ENCODE peak calls at places on chromosome 6, in nine cellular contexts. One of them, this sample, is unnamed.

GRCh38 chr6:16759646-16760535 is 1.4 kb downstream of the ATXN1 start:
- DNase-seq in sigmoid colon: peak; percentile 97
- DNase-seq in BE2C: peak; percentile 80
- DNase-seq in gastrocnemius medialis: peak; percentile 89
- DNase-seq in thoracic aorta: peak; percentile 72
- DNase-seq in psoas muscle: peak; percentile 95
- DNase-seq in CD4-positive, alpha-beta memory T cell: peak; percentile 83
- DNase-seq in transverse colon: peak; percentile 92
- DNase-seq in colonic mucosa: peak; percentile 92
- DNase-seq in this sample: peak; percentile 91

GRCh38 chr6:21808045-21808470 is 214.5 kb downstream of the SOX4 start:
- DNase-seq in sigmoid colon: no peak
- DNase-seq in BE2C: no peak
- DNase-seq in gastrocnemius medialis: no peak
- DNase-seq in thoracic aorta: peak; percentile 8
- DNase-seq in psoas muscle: no peak
- DNase-seq in CD4-positive, alpha-beta memory T cell: no peak
- DNase-seq in transverse colon: no peak
- DNase-seq in colonic mucosa: peak; percentile 18
- DNase-seq in this sample: peak; percentile 51

GRCh38 chr6:140960566-140960965 is 1172.2 kb upstream of the GJE1 start:
- DNase-seq in sigmoid colon: no peak
- DNase-seq in BE2C: no peak
- DNase-seq in gastrocnemius medialis: no peak
- DNase-seq in thoracic aorta: no peak
- DNase-seq in psoas muscle: no peak
- DNase-seq in CD4-positive, alpha-beta memory T cell: no peak
- DNase-seq in transverse colon: no peak
- DNase-seq in colonic mucosa: no peak
- DNase-seq in this sample: no peak

GRCh38 chr6:160995271-160995670 is 3.7 kb downstream of the MAP3K4 start:
- DNase-seq in sigmoid colon: no peak
- DNase-seq in BE2C: no peak
- DNase-seq in gastrocnemius medialis: no peak
- DNase-seq in thoracic aorta: no peak
- DNase-seq in psoas muscle: no peak
- DNase-seq in CD4-positive, alpha-beta memory T cell: no peak
- DNase-seq in transverse colon: no peak
- DNase-seq in colonic mucosa: no peak
- DNase-seq in this sample: no peak

GRCh38 chr6:80214436-80215022 is 108.1 kb downstream of the BCKDHB start:
- DNase-seq in sigmoid colon: no peak
- DNase-seq in BE2C: peak; percentile 55
- DNase-seq in gastrocnemius medialis: no peak
- DNase-seq in thoracic aorta: no peak
- DNase-seq in psoas muscle: no peak
- DNase-seq in CD4-positive, alpha-beta memory T cell: no peak
- DNase-seq in transverse colon: peak; percentile 11
- DNase-seq in colonic mucosa: peak; percentile 30
- DNase-seq in this sample: peak; percentile 89

GRCh38 chr6:50655848-50656453 is 57.4 kb upstream of the TFAP2D start:
- DNase-seq in sigmoid colon: no peak
- DNase-seq in BE2C: peak; percentile 24
- DNase-seq in gastrocnemius medialis: no peak
- DNase-seq in thoracic aorta: no peak
- DNase-seq in psoas muscle: no peak
- DNase-seq in CD4-positive, alpha-beta memory T cell: no peak
- DNase-seq in transverse colon: no peak
- DNase-seq in colonic mucosa: no peak
- DNase-seq in this sample: peak; percentile 27

GRCh38 chr6:132190815-132191175 is 210.5 kb downstream of the MOXD1 start:
- DNase-seq in sigmoid colon: no peak
- DNase-seq in BE2C: no peak
- DNase-seq in gastrocnemius medialis: no peak
- DNase-seq in thoracic aorta: no peak
- DNase-seq in psoas muscle: no peak
- DNase-seq in CD4-positive, alpha-beta memory T cell: no peak
- DNase-seq in transverse colon: no peak
- DNase-seq in colonic mucosa: no peak
- DNase-seq in this sample: peak; percentile 75

GRCh38 chr6:88763160-88763559 is 200.3 kb downstream of the RNGTT start:
- DNase-seq in sigmoid colon: no peak
- DNase-seq in BE2C: no peak
- DNase-seq in gastrocnemius medialis: no peak
- DNase-seq in thoracic aorta: no peak
- DNase-seq in psoas muscle: no peak
- DNase-seq in CD4-positive, alpha-beta memory T cell: no peak
- DNase-seq in transverse colon: no peak
- DNase-seq in colonic mucosa: no peak
- DNase-seq in this sample: peak; percentile 21

GRCh38 chr6:158611039-158611438 is 33.5 kb downstream of the DYNLT1 start:
- DNase-seq in sigmoid colon: no peak
- DNase-seq in BE2C: no peak
- DNase-seq in gastrocnemius medialis: no peak
- DNase-seq in thoracic aorta: no peak
- DNase-seq in psoas muscle: no peak
- DNase-seq in CD4-positive, alpha-beta memory T cell: no peak
- DNase-seq in transverse colon: no peak
- DNase-seq in colonic mucosa: peak; percentile 12
- DNase-seq in this sample: no peak
- H3K36me3 ChIP-seq in sigmoid colon: peaks cover 16% of the 10 kb centered on the region
- H3K36me3 ChIP-seq in BE2C: peaks cover 73% of the 10 kb centered on the region
- H3K36me3 ChIP-seq in gastrocnemius medialis: no peaks in the 10 kb centered on the region
- H3K36me3 ChIP-seq in thoracic aorta: peaks cover 4% of the 10 kb centered on the region
- H3K36me3 ChIP-seq in psoas muscle: peaks cover 14% of the 10 kb centered on the region
- H3K36me3 ChIP-seq in CD4-positive, alpha-beta memory T cell: peaks cover 59% of the 10 kb centered on the region
- H3K36me3 ChIP-seq in transverse colon: peaks cover 46% of the 10 kb centered on the region
- H3K36me3 ChIP-seq in colonic mucosa: peaks cover 12% of the 10 kb centered on the region
- H3K36me3 ChIP-seq in this sample: peaks cover 84% of the 10 kb centered on the region

GRCh38 chr6:52055451-52055850 is 32.0 kb downstream of the PKHD1 start:
- DNase-seq in sigmoid colon: no peak
- DNase-seq in BE2C: no peak
- DNase-seq in gastrocnemius medialis: no peak
- DNase-seq in thoracic aorta: no peak
- DNase-seq in psoas muscle: no peak
- DNase-seq in CD4-positive, alpha-beta memory T cell: no peak
- DNase-seq in transverse colon: no peak
- DNase-seq in colonic mucosa: no peak
- DNase-seq in this sample: no peak
- H3K4me1 ChIP-seq in sigmoid colon: no peaks in the 10 kb centered on the region
- H3K4me1 ChIP-seq in BE2C: no peaks in the 10 kb centered on the region
- H3K4me1 ChIP-seq in gastrocnemius medialis: no peaks in the 10 kb centered on the region
- H3K4me1 ChIP-seq in thoracic aorta: no peaks in the 10 kb centered on the region
- H3K4me1 ChIP-seq in psoas muscle: no peaks in the 10 kb centered on the region
- H3K4me1 ChIP-seq in CD4-positive, alpha-beta memory T cell: no peaks in the 10 kb centered on the region
- H3K4me1 ChIP-seq in transverse colon: no peaks in the 10 kb centered on the region
- H3K4me1 ChIP-seq in colonic mucosa: no peaks in the 10 kb centered on the region
- H3K4me1 ChIP-seq in this sample: no peaks in the 10 kb centered on the region

GRCh38 chr6:41423002-41423401 is 87.6 kb downstream of the NCR2 start:
- DNase-seq in sigmoid colon: no peak
- DNase-seq in BE2C: no peak
- DNase-seq in gastrocnemius medialis: no peak
- DNase-seq in thoracic aorta: no peak
- DNase-seq in psoas muscle: no peak
- DNase-seq in CD4-positive, alpha-beta memory T cell: no peak
- DNase-seq in transverse colon: no peak
- DNase-seq in colonic mucosa: no peak
- DNase-seq in this sample: no peak
- H3K27me3 ChIP-seq in sigmoid colon: no peaks in the 10 kb centered on the region
- H3K27me3 ChIP-seq in BE2C: peaks cover 52% of the 10 kb centered on the region
- H3K27me3 ChIP-seq in gastrocnemius medialis: no peaks in the 10 kb centered on the region
- H3K27me3 ChIP-seq in thoracic aorta: no peaks in the 10 kb centered on the region
- H3K27me3 ChIP-seq in psoas muscle: no peaks in the 10 kb centered on the region
- H3K27me3 ChIP-seq in CD4-positive, alpha-beta memory T cell: peaks cover 8% of the 10 kb centered on the region
- H3K27me3 ChIP-seq in transverse colon: peaks cover 14% of the 10 kb centered on the region
- H3K27me3 ChIP-seq in colonic mucosa: peaks cover 14% of the 10 kb centered on the region
- H3K27me3 ChIP-seq in this sample: peaks cover 67% of the 10 kb centered on the region

GRCh38 chr6:151068761-151069312 is 170.9 kb upstream of the AKAP12 start:
- DNase-seq in sigmoid colon: peak; percentile 27
- DNase-seq in BE2C: no peak
- DNase-seq in gastrocnemius medialis: no peak
- DNase-seq in thoracic aorta: no peak
- DNase-seq in psoas muscle: no peak
- DNase-seq in CD4-positive, alpha-beta memory T cell: no peak
- DNase-seq in transverse colon: no peak
- DNase-seq in colonic mucosa: peak; percentile 6
- DNase-seq in this sample: peak; percentile 50

GRCh38 chr6:151067684-151068596 is 171.8 kb upstream of the AKAP12 start:
- DNase-seq in sigmoid colon: peak; percentile 86
- DNase-seq in BE2C: peak; percentile 35
- DNase-seq in gastrocnemius medialis: peak; percentile 13
- DNase-seq in thoracic aorta: peak; percentile 68
- DNase-seq in psoas muscle: no peak
- DNase-seq in CD4-positive, alpha-beta memory T cell: no peak
- DNase-seq in transverse colon: peak; percentile 40
- DNase-seq in colonic mucosa: peak; percentile 42
- DNase-seq in this sample: peak; percentile 93

GRCh38 chr6:151069641-151070040 is 170.1 kb upstream of the AKAP12 start:
- DNase-seq in sigmoid colon: peak; percentile 42
- DNase-seq in BE2C: no peak
- DNase-seq in gastrocnemius medialis: no peak
- DNase-seq in thoracic aorta: no peak
- DNase-seq in psoas muscle: no peak
- DNase-seq in CD4-positive, alpha-beta memory T cell: no peak
- DNase-seq in transverse colon: no peak
- DNase-seq in colonic mucosa: no peak
- DNase-seq in this sample: no peak

GRCh38 chr6:151070666-151071065 is 169.1 kb upstream of the AKAP12 start:
- DNase-seq in sigmoid colon: peak; percentile 22
- DNase-seq in BE2C: no peak
- DNase-seq in gastrocnemius medialis: no peak
- DNase-seq in thoracic aorta: no peak
- DNase-seq in psoas muscle: no peak
- DNase-seq in CD4-positive, alpha-beta memory T cell: no peak
- DNase-seq in transverse colon: no peak
- DNase-seq in colonic mucosa: no peak
- DNase-seq in this sample: peak; percentile 32

GRCh38 chr6:151071295-151071694 is 168.5 kb upstream of the AKAP12 start:
- DNase-seq in sigmoid colon: peak; percentile 77
- DNase-seq in BE2C: no peak
- DNase-seq in gastrocnemius medialis: no peak
- DNase-seq in thoracic aorta: peak; percentile 39
- DNase-seq in psoas muscle: no peak
- DNase-seq in CD4-positive, alpha-beta memory T cell: no peak
- DNase-seq in transverse colon: no peak
- DNase-seq in colonic mucosa: no peak
- DNase-seq in this sample: peak; percentile 41
- H3K36me3 ChIP-seq in sigmoid colon: no peaks in the 10 kb centered on the region
- H3K36me3 ChIP-seq in BE2C: no peaks in the 10 kb centered on the region
- H3K36me3 ChIP-seq in gastrocnemius medialis: no peaks in the 10 kb centered on the region
- H3K36me3 ChIP-seq in thoracic aorta: no peaks in the 10 kb centered on the region
- H3K36me3 ChIP-seq in psoas muscle: no peaks in the 10 kb centered on the region
- H3K36me3 ChIP-seq in CD4-positive, alpha-beta memory T cell: no peaks in the 10 kb centered on the region
- H3K36me3 ChIP-seq in transverse colon: no peaks in the 10 kb centered on the region
- H3K36me3 ChIP-seq in colonic mucosa: no peaks in the 10 kb centered on the region
- H3K36me3 ChIP-seq in this sample: peaks cover 9% of the 10 kb centered on the region

GRCh38 chr6:15322781-15323536 is 77.1 kb downstream of the JARID2 start:
- DNase-seq in sigmoid colon: no peak
- DNase-seq in BE2C: no peak
- DNase-seq in gastrocnemius medialis: no peak
- DNase-seq in thoracic aorta: no peak
- DNase-seq in psoas muscle: no peak
- DNase-seq in CD4-positive, alpha-beta memory T cell: no peak
- DNase-seq in transverse colon: peak; percentile 61
- DNase-seq in colonic mucosa: peak; percentile 56
- DNase-seq in this sample: peak; percentile 86

GRCh38 chr6:15325540-15325955 is 79.7 kb downstream of the JARID2 start:
- DNase-seq in sigmoid colon: no peak
- DNase-seq in BE2C: no peak
- DNase-seq in gastrocnemius medialis: no peak
- DNase-seq in thoracic aorta: no peak
- DNase-seq in psoas muscle: no peak
- DNase-seq in CD4-positive, alpha-beta memory T cell: no peak
- DNase-seq in transverse colon: no peak
- DNase-seq in colonic mucosa: no peak
- DNase-seq in this sample: no peak

GRCh38 chr6:15326072-15326614 is 80.3 kb downstream of the JARID2 start:
- DNase-seq in sigmoid colon: no peak
- DNase-seq in BE2C: no peak
- DNase-seq in gastrocnemius medialis: no peak
- DNase-seq in thoracic aorta: no peak
- DNase-seq in psoas muscle: no peak
- DNase-seq in CD4-positive, alpha-beta memory T cell: peak; percentile 45
- DNase-seq in transverse colon: no peak
- DNase-seq in colonic mucosa: no peak
- DNase-seq in this sample: no peak

GRCh38 chr6:15322184-15322583 is 76.3 kb downstream of the JARID2 start:
- DNase-seq in sigmoid colon: no peak
- DNase-seq in BE2C: no peak
- DNase-seq in gastrocnemius medialis: no peak
- DNase-seq in thoracic aorta: no peak
- DNase-seq in psoas muscle: no peak
- DNase-seq in CD4-positive, alpha-beta memory T cell: no peak
- DNase-seq in transverse colon: no peak
- DNase-seq in colonic mucosa: no peak
- DNase-seq in this sample: no peak

DNA sequence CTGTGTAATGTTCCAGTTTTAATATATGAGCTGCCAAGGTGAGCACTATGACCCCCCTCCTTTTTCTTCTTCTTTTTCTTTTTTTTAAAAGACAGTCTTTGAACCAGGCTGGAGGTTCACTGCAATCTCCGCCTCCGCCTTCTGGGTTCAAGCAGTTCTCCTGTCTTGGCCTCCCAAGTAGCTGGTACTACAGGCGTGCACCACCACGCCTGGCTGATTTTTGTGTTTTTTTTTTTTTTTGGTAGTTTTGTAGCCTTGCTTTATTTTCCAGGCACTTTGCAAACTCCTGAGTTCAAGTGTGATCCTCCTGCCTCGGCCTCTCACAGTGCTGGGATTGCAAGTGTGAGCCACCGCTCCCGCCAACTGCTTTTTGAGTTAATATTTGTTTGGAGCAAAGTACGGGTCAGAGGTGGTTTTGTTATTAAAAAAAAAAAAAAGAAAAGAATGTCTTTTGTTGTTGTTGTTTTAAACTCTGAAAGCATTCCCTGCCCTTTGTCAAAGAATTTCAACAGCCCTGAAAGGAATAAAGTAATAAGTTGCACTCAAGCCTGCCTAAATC is 78.6 kb downstream of the JARID2 start:
- DNase-seq in sigmoid colon: no peak
- DNase-seq in BE2C: no peak
- DNase-seq in gastrocnemius medialis: no peak
- DNase-seq in thoracic aorta: no peak
- DNase-seq in psoas muscle: no peak
- DNase-seq in CD4-positive, alpha-beta memory T cell: no peak
- DNase-seq in transverse colon: no peak
- DNase-seq in colonic mucosa: no peak
- DNase-seq in this sample: peak; percentile 27
- H3K4me1 ChIP-seq in sigmoid colon: no peaks in the 10 kb centered on the region
- H3K4me1 ChIP-seq in BE2C: peaks cover 28% of the 10 kb centered on the region
- H3K4me1 ChIP-seq in gastrocnemius medialis: peaks cover 45% of the 10 kb centered on the region
- H3K4me1 ChIP-seq in thoracic aorta: peaks cover 7% of the 10 kb centered on the region
- H3K4me1 ChIP-seq in psoas muscle: peaks cover 45% of the 10 kb centered on the region
- H3K4me1 ChIP-seq in CD4-positive, alpha-beta memory T cell: peaks cover 50% of the 10 kb centered on the region
- H3K4me1 ChIP-seq in transverse colon: peaks cover 24% of the 10 kb centered on the region
- H3K4me1 ChIP-seq in colonic mucosa: peaks cover 4% of the 10 kb centered on the region
- H3K4me1 ChIP-seq in this sample: peaks cover 43% of the 10 kb centered on the region

This sample was measured in adipocyte.